ENCODE peak calls at places on chromosome 16, in five cellular contexts. One of them, this sample, is unnamed.

GRCh38 chr16:87244646-87245197 is 72.5 kb downstream of the C16orf95 start:
- DNase-seq in IMR-90: no peak
- DNase-seq in stomach: peak; percentile 11
- DNase-seq in heart right ventricle: no peak
- DNase-seq in uterus: no peak
- DNase-seq in this sample: no peak

GRCh38 chr16:11052080-11052808 is 107.9 kb downstream of the CLEC16A start:
- DNase-seq in IMR-90: no peak
- DNase-seq in stomach: no peak
- DNase-seq in heart right ventricle: no peak
- DNase-seq in uterus: no peak
- DNase-seq in this sample: no peak

GRCh38 chr16:52751035-52751434 is 204.1 kb upstream of the TOX3 start:
- DNase-seq in IMR-90: no peak
- DNase-seq in stomach: no peak
- DNase-seq in heart right ventricle: no peak
- DNase-seq in uterus: no peak
- DNase-seq in this sample: no peak

GRCh38 chr16:2514333-2515179 is 804 bp downstream of the ATP6V0C start:
- DNase-seq in IMR-90: no peak
- DNase-seq in stomach: peak; percentile 43
- DNase-seq in heart right ventricle: no peak
- DNase-seq in uterus: no peak
- DNase-seq in this sample: no peak

GRCh38 chr16:25605381-25605780 is 86.4 kb upstream of the HS3ST4 start:
- DNase-seq in IMR-90: no peak
- DNase-seq in stomach: no peak
- DNase-seq in heart right ventricle: no peak
- DNase-seq in uterus: no peak
- DNase-seq in this sample: no peak

GRCh38 chr16:2465653-2466415 is 5.3 kb upstream of the NTN3 start:
- DNase-seq in IMR-90: no peak
- DNase-seq in stomach: no peak
- DNase-seq in heart right ventricle: no peak
- DNase-seq in uterus: no peak
- DNase-seq in this sample: no peak

GRCh38 chr16:8936421-8936820 is 27.3 kb downstream of the USP7 start:
- DNase-seq in IMR-90: peak; percentile 54
- DNase-seq in stomach: peak; percentile 59
- DNase-seq in heart right ventricle: no peak
- DNase-seq in uterus: no peak
- DNase-seq in this sample: no peak

GRCh38 chr16:82756283-82756599 is 129.5 kb downstream of the CDH13 start:
- DNase-seq in IMR-90: peak; percentile 78
- DNase-seq in stomach: no peak
- DNase-seq in heart right ventricle: no peak
- DNase-seq in uterus: no peak
- DNase-seq in this sample: no peak

GRCh38 chr16:50635505-50636392 is 45.4 kb downstream of the SNX20 start:
- DNase-seq in IMR-90: no peak
- DNase-seq in stomach: no peak
- DNase-seq in heart right ventricle: no peak
- DNase-seq in uterus: no peak
- DNase-seq in this sample: no peak

GRCh38 chr16:8568231-8568617 is 22.1 kb downstream of the TMEM114 start:
- DNase-seq in IMR-90: peak; percentile 4
- DNase-seq in stomach: no peak
- DNase-seq in heart right ventricle: no peak
- DNase-seq in uterus: no peak
- DNase-seq in this sample: no peak

GRCh38 chr16:3274947-3275346 is 8.3 kb upstream of the ZNF263 start:
- DNase-seq in IMR-90: no peak
- DNase-seq in stomach: no peak
- DNase-seq in heart right ventricle: no peak
- DNase-seq in uterus: no peak
- DNase-seq in this sample: no peak

GRCh38 chr16:5502467-5502869 is 404.9 kb upstream of the EEF2KMT start:
- DNase-seq in IMR-90: no peak
- DNase-seq in stomach: no peak
- DNase-seq in heart right ventricle: no peak
- DNase-seq in uterus: no peak
- DNase-seq in this sample: no peak

GRCh38 chr16:81928975-81929374 is 82.3 kb downstream of the SDR42E1 start:
- DNase-seq in IMR-90: no peak
- DNase-seq in stomach: peak; percentile 42
- DNase-seq in heart right ventricle: no peak
- DNase-seq in uterus: no peak
- DNase-seq in this sample: no peak

GRCh38 chr16:84790291-84790690 is 29.5 kb upstream of the CRISPLD2 start:
- DNase-seq in IMR-90: no peak
- DNase-seq in stomach: no peak
- DNase-seq in heart right ventricle: no peak
- DNase-seq in uterus: no peak
- DNase-seq in this sample: no peak

GRCh38 chr16:50988441-50988840 is 162.6 kb downstream of the SALL1 start:
- DNase-seq in IMR-90: no peak
- DNase-seq in stomach: no peak
- DNase-seq in heart right ventricle: no peak
- DNase-seq in uterus: no peak
- DNase-seq in this sample: no peak

GRCh38 chr16:66199189-66199588 is 167.3 kb upstream of the CDH5 start:
- DNase-seq in IMR-90: peak; percentile 28
- DNase-seq in stomach: no peak
- DNase-seq in heart right ventricle: no peak
- DNase-seq in uterus: no peak
- DNase-seq in this sample: no peak

GRCh38 chr16:53504665-53505064 is 1.7 kb upstream of the AKTIP start:
- DNase-seq in IMR-90: peak; percentile 46
- DNase-seq in stomach: no peak
- DNase-seq in heart right ventricle: no peak
- DNase-seq in uterus: no peak
- DNase-seq in this sample: no peak

GRCh38 chr16:47611042-47611441 is 149.9 kb downstream of the PHKB start:
- DNase-seq in IMR-90: no peak
- DNase-seq in stomach: no peak
- DNase-seq in heart right ventricle: no peak
- DNase-seq in uterus: no peak
- DNase-seq in this sample: no peak

GRCh38 chr16:73171380-73171779 is 123.5 kb upstream of the ZFHX3 start:
- DNase-seq in IMR-90: no peak
- DNase-seq in stomach: no peak
- DNase-seq in heart right ventricle: no peak
- DNase-seq in uterus: no peak
- DNase-seq in this sample: no peak

GRCh38 chr16:86062271-86062965 is 163.5 kb downstream of the IRF8 start:
- DNase-seq in IMR-90: no peak
- DNase-seq in stomach: no peak
- DNase-seq in heart right ventricle: no peak
- DNase-seq in uterus: no peak
- DNase-seq in this sample: no peak

GRCh38 chr16:72198641-72199250 is 26.8 kb upstream of the PMFBP1 start:
- DNase-seq in IMR-90: no peak
- DNase-seq in stomach: no peak
- DNase-seq in heart right ventricle: no peak
- DNase-seq in uterus: no peak
- DNase-seq in this sample: no peak

GRCh38 chr16:49608095-49608494 is 234.5 kb downstream of the C16orf78 start:
- DNase-seq in IMR-90: no peak
- DNase-seq in stomach: no peak
- DNase-seq in heart right ventricle: no peak
- DNase-seq in uterus: no peak
- DNase-seq in this sample: peak; percentile 7

GRCh38 chr16:55437627-55438026 is 41.4 kb upstream of the MMP2 start:
- DNase-seq in IMR-90: peak; percentile 5
- DNase-seq in stomach: no peak
- DNase-seq in heart right ventricle: no peak
- DNase-seq in uterus: no peak
- DNase-seq in this sample: no peak

GRCh38 chr16:27491894-27492587 is 57.7 kb downstream of the GTF3C1 start:
- DNase-seq in IMR-90: no peak
- DNase-seq in stomach: no peak
- DNase-seq in heart right ventricle: no peak
- DNase-seq in uterus: no peak
- DNase-seq in this sample: no peak

GRCh38 chr16:51621610-51622009 is 470.5 kb upstream of the SALL1 start:
- DNase-seq in IMR-90: no peak
- DNase-seq in stomach: no peak
- DNase-seq in heart right ventricle: no peak
- DNase-seq in uterus: no peak
- DNase-seq in this sample: no peak

DNA sequence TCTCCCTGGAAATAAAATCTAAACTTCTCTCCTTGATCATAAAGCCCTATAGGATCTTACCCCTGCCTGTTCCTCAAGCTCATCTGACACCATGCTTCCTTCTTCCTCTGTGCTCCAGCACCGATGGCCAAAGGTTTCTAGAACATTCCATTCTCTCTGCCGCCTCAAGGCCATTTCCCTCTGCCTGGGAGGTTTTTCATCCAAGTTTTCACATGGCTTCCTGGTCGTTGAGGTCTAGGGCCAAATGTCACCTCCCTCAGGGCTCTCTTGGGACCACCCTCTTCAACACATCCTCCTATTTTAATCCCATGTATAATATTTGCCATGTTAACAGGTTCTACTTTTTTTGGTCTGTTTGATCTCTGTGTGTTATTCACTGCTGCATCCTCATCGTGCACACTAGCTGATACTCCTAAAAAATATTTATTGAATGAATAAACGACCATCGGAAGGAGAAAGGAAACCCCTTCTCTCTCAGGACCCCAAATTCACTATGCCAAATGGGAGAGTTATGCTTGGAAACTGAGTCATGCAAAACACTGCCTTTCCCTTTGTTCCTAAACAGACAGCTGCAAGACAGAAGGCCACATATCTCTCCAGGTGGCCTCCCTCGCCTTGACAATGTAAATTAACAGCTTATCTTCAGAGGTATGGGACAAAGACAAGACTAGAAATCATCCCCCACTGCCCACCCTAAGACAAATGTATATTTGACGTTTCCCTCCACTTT is 78.5 kb downstream of the XYLT1 start:
- DNase-seq in IMR-90: no peak
- DNase-seq in stomach: no peak
- DNase-seq in heart right ventricle: no peak
- DNase-seq in uterus: no peak
- DNase-seq in this sample: no peak
- H3K27me3 ChIP-seq in IMR-90: no peaks in the 10 kb centered on the region
- H3K27me3 ChIP-seq in stomach: no peaks in the 10 kb centered on the region
- H3K27me3 ChIP-seq in heart right ventricle: no peaks in the 10 kb centered on the region
- H3K27me3 ChIP-seq in uterus: no peaks in the 10 kb centered on the region
- H3K27me3 ChIP-seq in this sample: no peaks in the 10 kb centered on the region

DNA sequence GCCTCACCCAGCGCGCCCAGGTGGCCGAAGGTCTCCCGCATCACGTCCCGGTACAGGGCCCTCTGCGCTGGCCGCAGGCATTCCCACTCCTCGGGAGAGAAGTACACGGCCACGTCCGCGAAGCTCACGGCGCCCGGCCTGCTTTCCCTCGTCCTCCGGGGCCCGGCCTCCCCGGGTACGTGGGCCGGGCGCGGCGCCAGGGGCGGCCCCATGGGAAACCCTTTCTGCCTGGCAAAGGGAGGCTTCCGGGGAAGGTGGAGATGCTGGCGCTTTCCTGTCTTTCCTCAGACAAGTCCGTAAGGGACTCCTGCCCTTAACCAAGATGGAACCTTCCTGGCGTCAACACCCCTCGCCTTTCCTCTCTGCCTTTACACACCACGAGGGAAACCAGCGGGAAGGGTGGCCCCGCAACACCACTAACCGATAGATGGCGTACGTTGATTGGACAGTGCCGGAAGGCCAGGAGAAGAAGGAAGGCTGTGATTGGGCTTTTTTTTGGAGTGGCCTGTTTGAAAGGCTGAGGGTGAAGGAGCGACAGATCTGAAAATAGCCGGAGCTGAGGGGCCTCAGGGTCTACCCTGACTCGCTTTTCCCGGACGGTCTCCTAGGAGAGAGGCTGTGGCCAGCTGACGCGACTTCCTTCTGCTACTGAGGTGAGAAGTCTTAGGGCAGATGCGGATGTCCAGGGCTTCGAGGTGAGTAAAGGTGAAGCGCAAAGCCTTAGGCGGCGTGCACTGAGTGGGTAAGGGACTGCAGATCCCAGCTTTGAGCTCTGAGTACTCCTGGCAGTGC is at the start of gene ZNF785:
- DNase-seq in IMR-90: peak; percentile 99
- DNase-seq in stomach: peak; percentile 96
- DNase-seq in heart right ventricle: peak; percentile 91
- DNase-seq in uterus: peak; percentile 96
- DNase-seq in this sample: peak; percentile 99
- TF ChIP-seq CTCF in IMR-90: peak; percentile 12
- TF ChIP-seq CTCF in stomach: peak; percentile 30
- TF ChIP-seq CTCF in heart right ventricle: peak; percentile 42
- TF ChIP-seq CTCF in uterus: peak; percentile 16
- TF ChIP-seq CTCF in this sample: no peak

DNA sequence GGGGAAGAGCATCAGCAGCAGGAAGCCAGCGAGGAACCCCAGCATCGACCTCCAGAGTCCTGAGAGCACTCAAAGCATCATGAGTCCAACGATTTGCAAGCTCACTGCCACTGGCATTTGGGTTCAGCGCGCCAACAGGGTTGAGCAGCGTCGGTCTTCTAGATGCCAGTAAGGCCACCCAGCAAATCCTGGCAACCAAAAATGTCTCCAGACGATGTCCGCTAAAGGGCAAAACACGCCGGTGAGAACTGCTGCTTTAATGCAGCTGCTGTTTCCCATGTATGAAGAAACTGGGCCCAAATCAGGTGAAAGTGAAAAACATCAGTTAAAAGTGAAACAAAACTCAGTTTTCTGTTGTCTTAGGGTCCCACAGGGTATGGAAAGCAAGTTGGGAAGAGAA is 70.2 kb downstream of the ANKRD11 start:
- DNase-seq in IMR-90: no peak
- DNase-seq in stomach: no peak
- DNase-seq in heart right ventricle: no peak
- DNase-seq in uterus: no peak
- DNase-seq in this sample: no peak
- H3K4me3 ChIP-seq in IMR-90: no peak overlapping the region
- H3K4me3 ChIP-seq in stomach: no peak overlapping the region
- H3K4me3 ChIP-seq in heart right ventricle: no peak overlapping the region
- H3K4me3 ChIP-seq in uterus: no peak overlapping the region
- H3K4me3 ChIP-seq in this sample: no peak overlapping the region

DNA sequence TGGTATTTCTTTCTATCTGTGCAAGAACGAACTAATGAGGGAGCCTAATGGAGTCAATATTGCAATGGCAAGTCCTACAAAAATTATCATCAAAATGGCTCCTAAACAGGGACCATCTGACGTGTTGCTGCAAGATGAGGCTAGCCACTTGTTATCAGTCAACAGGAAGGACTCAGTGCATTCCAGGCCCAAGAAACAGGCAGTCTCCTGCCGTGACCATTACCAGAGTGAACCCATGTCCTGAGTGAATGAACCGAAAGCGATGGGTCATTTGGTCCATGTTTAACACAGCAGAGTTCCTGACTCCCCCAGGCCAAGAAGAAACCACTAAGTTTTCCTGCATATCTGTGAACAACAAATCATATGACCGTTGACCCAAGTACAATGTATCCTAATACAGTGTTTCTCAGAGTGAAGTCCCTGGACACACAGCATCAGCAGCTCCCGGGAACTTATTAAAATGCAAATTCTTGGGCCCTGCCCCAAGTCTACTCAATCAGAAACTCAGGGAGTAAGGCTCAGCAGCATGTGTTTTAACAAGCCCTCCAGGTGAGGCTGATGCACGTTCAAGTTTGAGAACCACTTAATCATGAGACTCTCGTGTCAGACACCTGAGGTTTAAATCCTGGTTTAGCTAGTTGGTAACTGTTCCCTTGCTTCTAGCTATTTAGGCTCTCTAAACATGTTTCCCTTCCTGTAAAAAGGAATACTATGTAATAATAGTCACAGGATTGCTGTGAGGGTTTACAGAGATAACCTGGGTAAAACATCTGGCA is 429.4 kb upstream of the MAF start:
- DNase-seq in IMR-90: no peak
- DNase-seq in stomach: no peak
- DNase-seq in heart right ventricle: no peak
- DNase-seq in uterus: no peak
- DNase-seq in this sample: no peak
- H3K27me3 ChIP-seq in IMR-90: no peaks in the 10 kb centered on the region
- H3K27me3 ChIP-seq in stomach: no peaks in the 10 kb centered on the region
- H3K27me3 ChIP-seq in heart right ventricle: no peaks in the 10 kb centered on the region
- H3K27me3 ChIP-seq in uterus: no peaks in the 10 kb centered on the region
- H3K27me3 ChIP-seq in this sample: no peaks in the 10 kb centered on the region